ENCODE peak calls at places on chromosomes 16 and 17, in nine cellular contexts. H, E, O, G, T, V, J, B and X are unnamed samples. For H3K4me1, the result is how much of the 10 kb centered on the place peaks cover.

GRCh38 chr16:48501516-48502377 is 108.2 kb downstream of the N4BP1 start:
- DNase-seq in H (no peak), T (no peak), O (no peak), B (peak), V (no peak), E (no peak), J (peak), G (no peak), X (no peak)

GRCh38 chr17:35726609-35727460 is 4.6 kb upstream of the RASL10B start:
- DNase-seq in H (no peak), J (peak), O (peak), V (no peak), E (peak), G (peak), B (no peak), T (no peak), X (peak)

GRCh38 chr16:700684-701584 is 4.7 kb downstream of the FBXL16 start:
- DNase-seq in J (peak), V (no peak), B (no peak), T (no peak), O (peak), G (no peak), H (no peak), E (no peak), X (no peak)

GRCh38 chr17:67528751-67529436 is 151.8 kb downstream of the PITPNC1 start:
- DNase-seq in G (peak), E (peak), O (peak), J (no peak), T (peak), V (peak), H (no peak), B (peak), X (peak)

GRCh38 chr17:35243459-35244204 is 760 bp downstream of the SLFN5 start:
- DNase-seq in T (peak), G (peak), J (peak), B (peak), O (no peak), V (no peak), H (peak), E (no peak), X (peak)

GRCh38 chr16:683396-684066 is 603 bp downstream of the JMJD8 start:
- DNase-seq in J (no peak), H (no peak), E (no peak), O (no peak), T (no peak), G (no peak), B (no peak), V (no peak), X (no peak)

GRCh38 chr17:34068506-34069035 is 186.5 kb upstream of the CCL2 start:
- DNase-seq in J (no peak), T (no peak), E (no peak), G (no peak), O (no peak), B (no peak), H (no peak), V (no peak), X (no peak)

GRCh38 chr17:34850023-34850422 is 111.2 kb downstream of the CCT6B start:
- DNase-seq in O (no peak), J (no peak), B (no peak), T (no peak), E (no peak), G (no peak), H (no peak), V (no peak), X (no peak)

GRCh38 chr16:66028505-66029216 is 337.8 kb upstream of the CDH5 start:
- DNase-seq in E (no peak), T (no peak), G (peak), J (no peak), O (no peak), H (no peak), V (no peak), B (no peak), X (peak)

GRCh38 chr16:85612801-85613608 is at the start of gene GSE1:
- DNase-seq in E (peak), H (peak), T (peak), G (peak), O (peak), B (peak), J (peak), V (no peak), X (peak)

GRCh38 chr16:85251225-85251760 is 139.0 kb upstream of the CIBAR2 start:
- DNase-seq in V (no peak), O (no peak), J (no peak), G (no peak), H (no peak), T (no peak), B (no peak), E (no peak), X (no peak)

GRCh38 chr17:28575126-28575795 is 1.4 kb downstream of the ALDOC start:
- DNase-seq in V (no peak), G (no peak), O (no peak), B (no peak), E (peak), J (no peak), H (no peak), T (no peak), X (no peak)

GRCh38 chr17:258906-259305 is 77.5 kb upstream of the DOC2B start:
- DNase-seq in V (no peak), G (no peak), E (no peak), O (no peak), J (no peak), B (no peak), T (no peak), H (no peak), X (peak)

GRCh38 chr17:76753061-76753961 is 15.4 kb downstream of the MFSD11 start:
- DNase-seq in V (no peak), G (no peak), H (peak), B (no peak), E (no peak), T (no peak), J (no peak), O (no peak), X (no peak)

GRCh38 chr17:8941520-8941919 is 24.0 kb downstream of the PIK3R5 start:
- DNase-seq in J (no peak), T (no peak), B (no peak), O (no peak), G (no peak), V (no peak), H (peak), E (no peak), X (no peak)

GRCh38 chr17:8740486-8740885 is 4.2 kb downstream of the CCDC42 start:
- DNase-seq in H (peak), G (no peak), B (no peak), T (peak), V (no peak), J (peak), O (no peak), E (no peak), X (no peak)

GRCh38 chr17:58324409-58325288 is 3.9 kb downstream of the TSPOAP1 start:
- DNase-seq in T (no peak), O (peak), E (peak), B (no peak), G (no peak), V (no peak), J (peak), H (peak), X (no peak)

GRCh38 chr17:68381076-68381900 is 76.0 kb downstream of the WIPI1 start:
- DNase-seq in J (no peak), E (no peak), G (peak), B (peak), T (no peak), O (no peak), V (peak), H (no peak), X (peak)

GRCh38 chr17:50950002-50950877 is 84.1 kb upstream of the TOB1 start:
- DNase-seq in T (peak), O (peak), G (peak), V (peak), E (peak), J (peak), B (peak), H (no peak), X (peak)
- H3K4me1 ChIP-seq in T (half or more), O (under half), G (under half), V (half or more), E (half or more), J (under half), B (under half), H (under half), X (under half)

DNA sequence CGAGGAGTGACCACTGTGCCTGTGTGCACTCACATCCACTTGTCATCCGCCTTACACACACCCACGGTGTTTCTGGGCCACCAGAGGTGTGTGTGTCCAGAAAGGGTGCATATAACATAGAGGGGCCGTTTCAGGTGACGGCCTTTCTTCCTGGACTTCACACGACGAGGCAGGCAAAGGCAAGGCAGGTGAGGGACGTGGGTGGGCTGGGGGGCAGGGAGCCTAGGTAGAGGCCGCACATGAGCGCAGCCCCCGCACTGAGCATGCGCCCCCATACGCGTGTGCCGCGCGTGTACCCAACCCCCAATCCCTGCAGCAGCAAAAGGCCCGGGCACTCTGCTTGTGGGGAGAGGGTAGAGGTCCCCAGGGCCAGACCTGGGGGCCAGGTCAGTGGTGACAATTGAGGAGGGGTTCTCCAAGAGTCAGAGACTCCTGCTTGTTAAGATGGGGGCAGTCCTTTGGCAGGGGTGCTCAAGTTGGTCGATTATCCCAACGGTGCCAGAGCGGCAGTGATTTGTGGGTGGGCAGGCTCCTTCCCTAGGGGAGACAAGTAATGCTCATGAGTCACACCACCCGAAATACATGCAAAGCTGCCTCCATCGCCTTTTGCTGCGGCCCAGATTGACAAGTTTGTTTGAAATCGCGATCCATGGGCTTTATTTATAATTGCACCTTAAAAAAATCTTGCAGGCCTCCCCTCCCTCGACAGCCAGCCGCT is 972 bp upstream of the GIT1 start:
- DNase-seq in E (no peak), O (no peak), B (peak), J (peak), T (no peak), V (no peak), H (no peak), G (peak), X (no peak)
- H3K4me1 ChIP-seq in E (under half), O (under half), B (half or more), J (half or more), T (half or more), V (half or more), H (half or more), G (under half), X (half or more)

GRCh38 chr17:50905460-50905803 is 39.3 kb upstream of the TOB1 start:
- DNase-seq in B (no peak), H (no peak), E (peak), G (no peak), J (no peak), O (peak), T (no peak), V (no peak), X (no peak)
- H3K4me1 ChIP-seq in B (under half), H (half or more), E (under half), G (under half), J (under half), O (half or more), T (under half), V (under half), X (under half)

GRCh38 chr16:29816694-29817441 is 916 bp downstream of the PAGR1 start:
- DNase-seq in B (peak), O (peak), J (peak), T (peak), E (peak), H (peak), G (peak), V (no peak), X (peak)
- H3K4me1 ChIP-seq in B (half or more), O (under half), J (half or more), T (half or more), E (under half), H (half or more), G (under half), V (half or more), X (half or more)

GRCh38 chr16:3576211-3576610 is 992 bp downstream of the NLRC3 start:
- DNase-seq in T (no peak), B (no peak), H (peak), G (no peak), O (no peak), J (no peak), E (no peak), V (no peak), X (no peak)
- H3K4me1 ChIP-seq in T (under half), B (under half), H (half or more), G (under half), O (under half), J (under half), E (under half), V (under half), X (under half)

GRCh38 chr17:38750044-38750311 is 1.8 kb upstream of the PCGF2 start:
- DNase-seq in E (no peak), T (no peak), B (no peak), G (no peak), J (no peak), O (no peak), V (no peak), H (no peak), X (no peak)
- H3K4me1 ChIP-seq in E (under half), T (half or more), B (half or more), G (under half), J (under half), O (under half), V (under half), H (half or more), X (under half)

GRCh38 chr16:69157189-69157588 is 24.7 kb downstream of the UTP4 start:
- DNase-seq in H (no peak), E (no peak), G (no peak), T (no peak), V (no peak), O (no peak), B (no peak), J (no peak), X (no peak)
- H3K4me1 ChIP-seq in H (under half), E (under half), G (under half), T (under half), V (under half), O (under half), B (under half), J (under half), X (under half)

GRCh38 chr17:3003401-3004149 is 59.8 kb downstream of the OR1D5 start:
- DNase-seq in V (no peak), B (peak), H (no peak), T (peak), E (no peak), O (no peak), G (no peak), J (no peak), X (no peak)
- H3K4me1 ChIP-seq in V (under half), B (under half), H (under half), T (under half), E (under half), O (under half), G (under half), J (under half), X (under half)

DNA sequence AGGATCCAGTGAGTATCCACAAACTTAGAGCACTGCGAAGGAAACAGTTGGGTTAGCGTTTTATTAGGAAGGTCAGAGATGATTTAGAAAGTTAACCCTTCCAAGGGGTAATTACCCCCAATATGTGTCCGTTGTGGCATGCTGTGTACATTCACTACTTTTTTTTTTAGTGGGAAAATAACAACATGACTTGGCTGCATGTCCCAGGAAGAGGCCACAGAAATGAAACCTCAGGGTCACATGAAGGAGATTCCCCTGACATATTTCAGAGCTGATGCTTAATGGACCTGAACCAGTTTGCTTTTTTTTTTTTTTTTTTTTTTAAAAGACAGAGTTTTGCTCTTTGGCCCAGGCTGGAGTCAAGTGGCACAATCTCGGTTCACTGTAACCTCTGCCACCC is 167.5 kb downstream of the PRKCA start:
- DNase-seq in J (no peak), G (no peak), E (no peak), O (no peak), B (no peak), H (no peak), V (no peak), T (no peak), X (no peak)
- H3K4me1 ChIP-seq in J (under half), G (under half), E (under half), O (under half), B (half or more), H (under half), V (half or more), T (under half), X (half or more)